ENCODE peak calls at places on chromosomes 3 and 15, in five cellular contexts. T is Caki2; B is lung; L is stimulated activated CD4-positive, alpha-beta T cell treated with anti-CD3 and anti-CD28 coated beads, TNF-alpha, amount 100 ng/mL, for 1 hour; M is ELR. H is an unnamed sample.

GRCh38 chr3:39124876-39125836 is 17.7 kb downstream of the TTC21A start:
- DNase-seq in T (no peak), B (peak), L (no peak), M (no peak), H (peak)

GRCh38 chr3:109532257-109533216 is 195.2 kb upstream of the DPPA4 start:
- DNase-seq in T (peak), B (peak), L (no peak), M (peak), H (peak)

GRCh38 chr3:140050977-140051957 is 116.3 kb downstream of the CLSTN2 start:
- DNase-seq in T (no peak), B (no peak), L (no peak), M (peak), H (peak)

GRCh38 chr3:16147226-16147625 is 27.3 kb upstream of the GALNT15 start:
- DNase-seq in T (no peak), B (no peak), L (no peak), M (peak), H (no peak)

GRCh38 chr3:179323197-179323901 is 518 bp downstream of the ZNF639 start:
- DNase-seq in T (peak), B (peak), L (peak), M (peak), H (peak)

GRCh38 chr3:114362815-114363214 is 69.0 kb downstream of the TIGIT start:
- DNase-seq in T (no peak), B (no peak), L (no peak), M (peak), H (peak)

GRCh38 chr15:69055251-69055650 is 40.8 kb downstream of the NOX5 start:
- DNase-seq in T (no peak), B (no peak), L (no peak), M (no peak), H (no peak)

GRCh38 chr3:103056953-103057450 is 622.2 kb downstream of the ZPLD1 start:
- DNase-seq in T (no peak), B (no peak), L (no peak), M (peak), H (no peak)

GRCh38 chr3:184347321-184348056 is 10.1 kb downstream of the FAM131A start:
- DNase-seq in T (no peak), B (no peak), L (no peak), M (no peak), H (no peak)